ENCODE peak calls at places on chromosomes 4 and X, in eight cellular contexts. D is CD8-positive, alpha-beta T cell; S is AG10803; I is adrenal gland; A is neural progenitor cell; L is cardiac fibroblast; F is breast epithelium; U is fibroblast of the aortic adventitia. K is an unnamed sample.

GRCh38 chrX:4764888-4765287 is 1051.4 kb upstream of the PRKX start:
- DNase-seq in L (peak), D (no peak), A (no peak), F (no peak), S (no peak), I (no peak), U (no peak), K (no peak)

GRCh38 chrX:103626855-103627254 is 1.9 kb upstream of the TCEAL1 start:
- DNase-seq in D (no peak), L (peak), I (no peak), U (no peak), F (no peak), S (no peak), A (no peak), K (no peak)

GRCh38 chr4:150010525-150011126 is 67.6 kb upstream of the DCLK2 start:
- DNase-seq in A (peak), F (no peak), I (peak), L (peak), D (no peak), S (peak), U (peak), K (peak)

GRCh38 chr4:8351931-8352367 is 82.4 kb downstream of the HTRA3 start:
- DNase-seq in U (peak), A (no peak), D (no peak), L (peak), I (no peak), S (peak), F (peak), K (no peak)

GRCh38 chr4:164252286-164252685 is 501.6 kb upstream of the SMIM31 start:
- DNase-seq in S (no peak), A (peak), U (no peak), I (no peak), D (no peak), L (no peak), F (no peak), K (no peak)

GRCh38 chrX:17397074-17397473 is 22.1 kb downstream of the NHS start:
- DNase-seq in A (no peak), D (no peak), F (no peak), U (no peak), I (no peak), S (peak), L (peak), K (no peak)

GRCh38 chr4:8387615-8388266 is 52.8 kb downstream of the ACOX3 start:
- DNase-seq in U (no peak), A (no peak), L (no peak), D (no peak), S (no peak), F (no peak), I (no peak), K (no peak)

GRCh38 chr4:81635128-81635527 is 163.4 kb upstream of the RASGEF1B start:
- DNase-seq in I (no peak), L (no peak), S (no peak), D (no peak), U (no peak), F (no peak), A (no peak), K (no peak)

GRCh38 chrX:40108959-40109287 is 11.2 kb upstream of the BCOR start:
- DNase-seq in S (peak), I (peak), L (peak), U (peak), D (peak), A (peak), F (no peak), K (no peak)

GRCh38 chr4:104491826-104492771 is 2.6 kb downstream of the CXXC4 start:
- DNase-seq in D (no peak), I (no peak), L (no peak), U (no peak), F (no peak), S (no peak), A (peak), K (no peak)

GRCh38 chr4:27668001-27668400 is 807.4 kb downstream of the STIM2 start:
- DNase-seq in I (no peak), S (no peak), A (no peak), D (no peak), L (no peak), F (no peak), U (no peak), K (no peak)

GRCh38 chr4:27662426-27662825 is 801.8 kb downstream of the STIM2 start:
- DNase-seq in U (no peak), S (no peak), A (peak), D (no peak), F (no peak), I (no peak), L (no peak), K (no peak)

GRCh38 chr4:27666943-27667342 is 806.3 kb downstream of the STIM2 start:
- DNase-seq in D (no peak), I (no peak), L (no peak), A (peak), U (no peak), F (no peak), S (no peak), K (no peak)
- TF ChIP-seq CTCF in D (no peak), I (no peak), L (no peak), A (peak), U (no peak), F (no peak), S (no peak), K (no peak)

DNA sequence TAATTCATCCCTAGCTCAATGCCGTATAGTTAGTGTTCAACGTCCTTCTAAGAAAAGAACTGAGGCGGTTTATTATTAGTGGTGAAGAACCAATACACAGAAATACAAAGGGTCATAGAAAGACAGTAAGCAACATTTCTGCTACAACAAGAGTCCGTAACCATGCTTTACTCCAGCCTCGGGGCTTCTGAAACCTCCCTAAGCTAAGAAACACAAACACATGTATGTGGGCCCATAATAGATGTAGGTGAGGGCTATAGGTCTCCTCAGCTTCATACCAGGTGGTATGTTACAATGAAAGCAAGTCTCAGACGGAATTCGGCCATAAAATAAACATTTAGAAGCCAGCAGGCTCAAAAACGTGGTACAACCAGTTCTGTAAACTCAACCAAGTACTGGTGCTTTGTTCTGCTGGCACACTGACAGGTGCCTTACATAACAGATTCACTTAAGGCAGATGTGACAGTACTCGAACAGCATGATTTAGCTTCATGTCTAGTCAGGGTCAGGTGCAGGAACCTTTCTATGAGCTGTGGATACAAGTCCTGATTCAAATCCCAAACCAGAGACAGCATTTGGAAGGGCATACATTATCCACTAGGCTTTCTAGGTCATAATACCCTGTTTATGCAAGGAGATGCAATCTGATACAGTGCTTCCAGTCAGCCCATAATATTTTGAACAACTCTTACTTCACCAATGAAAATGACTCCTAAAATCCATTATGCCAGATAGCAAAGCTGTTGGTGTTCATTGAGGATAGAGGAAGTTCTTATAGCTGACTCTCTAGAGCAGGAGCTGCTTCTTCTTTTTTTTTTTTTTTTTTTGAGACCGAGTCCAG is 113.7 kb upstream of the ENPP6 start:
- DNase-seq in F (peak), S (no peak), A (no peak), I (peak), D (no peak), L (no peak), U (no peak), K (no peak)
- H3K4me3 ChIP-seq in F (no peak), S (no peak), A (no peak), I (no peak), D (no peak), L (no peak), U (no peak), K (no peak)

GRCh38 chr4:120922390-120923200 is at the start of gene PRDM5:
- DNase-seq in U (peak), S (peak), F (peak), A (peak), I (peak), L (peak), D (peak), K (no peak)
- TF ChIP-seq CTCF in U (peak), S (peak), F (no peak), A (peak), I (no peak), L (peak), D (no peak), K (no peak)

GRCh38 chr4:173288698-173289350 is 45.3 kb downstream of the HMGB2 start:
- DNase-seq in D (no peak), L (peak), I (no peak), A (no peak), F (no peak), S (no peak), U (no peak), K (no peak)
- H3K4me3 ChIP-seq in D (no peak), L (peak), I (no peak), A (no peak), F (peak), S (no peak), U (peak), K (no peak)

GRCh38 chr4:56690393-56690971 is 9.4 kb upstream of the HOPX start:
- DNase-seq in I (no peak), A (peak), U (no peak), F (no peak), S (no peak), L (no peak), D (no peak), K (no peak)
- TF ChIP-seq CTCF in I (no peak), A (peak), U (no peak), F (no peak), S (peak), L (no peak), D (no peak), K (no peak)